ENCODE peak calls at places on chromosome 5, in four cellular contexts. One of them, this sample, is unnamed.

GRCh38 chr5:149445739-149446369 is 66.8 kb upstream of the IL17B start:
- DNase-seq in hepatic stellate cell: peak; percentile 86
- DNase-seq in LoVo: peak; percentile 82
- DNase-seq in activated T-helper 1 cell treated with anti-CD3 and anti-CD28 coated beads, Interleukin-12 subunit alpha, Interleukin-12 subunit beta, Interleukin-2, Interleukin-4 antibody, amounts not matched to agents 30 ng/mL and 10 ng/mL and 1 ng/mL, durations not matched to agents 14 hours and 24 hours and 36 hours: no peak
- DNase-seq in this sample: no peak

GRCh38 chr5:176844706-176845391 is 34.5 kb downstream of the UNC5A start:
- DNase-seq in activated T-helper 1 cell treated with anti-CD3 and anti-CD28 coated beads, Interleukin-12 subunit alpha, Interleukin-12 subunit beta, Interleukin-2, Interleukin-4 antibody, amounts not matched to agents 30 ng/mL and 10 ng/mL and 1 ng/mL, durations not matched to agents 14 hours and 24 hours and 36 hours: no peak
- DNase-seq in hepatic stellate cell: peak; percentile 64
- DNase-seq in LoVo: no peak
- DNase-seq in this sample: no peak

GRCh38 chr5:9015250-9015936 is 530.5 kb downstream of the SEMA5A start:
- DNase-seq in hepatic stellate cell: no peak
- DNase-seq in activated T-helper 1 cell treated with anti-CD3 and anti-CD28 coated beads, Interleukin-12 subunit alpha, Interleukin-12 subunit beta, Interleukin-2, Interleukin-4 antibody, amounts not matched to agents 30 ng/mL and 10 ng/mL and 1 ng/mL, durations not matched to agents 14 hours and 24 hours and 36 hours: no peak
- DNase-seq in LoVo: no peak
- DNase-seq in this sample: no peak

GRCh38 chr5:54295658-54296276 is 14.6 kb downstream of the ARL15 start:
- DNase-seq in hepatic stellate cell: no peak
- DNase-seq in activated T-helper 1 cell treated with anti-CD3 and anti-CD28 coated beads, Interleukin-12 subunit alpha, Interleukin-12 subunit beta, Interleukin-2, Interleukin-4 antibody, amounts not matched to agents 30 ng/mL and 10 ng/mL and 1 ng/mL, durations not matched to agents 14 hours and 24 hours and 36 hours: no peak
- DNase-seq in LoVo: no peak
- DNase-seq in this sample: no peak

GRCh38 chr5:61599370-61600140 is 267.5 kb downstream of the ZSWIM6 start:
- DNase-seq in hepatic stellate cell: no peak
- DNase-seq in LoVo: no peak
- DNase-seq in activated T-helper 1 cell treated with anti-CD3 and anti-CD28 coated beads, Interleukin-12 subunit alpha, Interleukin-12 subunit beta, Interleukin-2, Interleukin-4 antibody, amounts not matched to agents 30 ng/mL and 10 ng/mL and 1 ng/mL, durations not matched to agents 14 hours and 24 hours and 36 hours: no peak
- DNase-seq in this sample: no peak

GRCh38 chr5:181159286-181160143 is 12.1 kb downstream of the OR2V2 start:
- DNase-seq in LoVo: peak; percentile 84
- DNase-seq in activated T-helper 1 cell treated with anti-CD3 and anti-CD28 coated beads, Interleukin-12 subunit alpha, Interleukin-12 subunit beta, Interleukin-2, Interleukin-4 antibody, amounts not matched to agents 30 ng/mL and 10 ng/mL and 1 ng/mL, durations not matched to agents 14 hours and 24 hours and 36 hours: peak; percentile 82
- DNase-seq in hepatic stellate cell: peak; percentile 87
- DNase-seq in this sample: peak; percentile 83

GRCh38 chr5:180623411-180623834 is 26.0 kb downstream of the FLT4 start:
- DNase-seq in activated T-helper 1 cell treated with anti-CD3 and anti-CD28 coated beads, Interleukin-12 subunit alpha, Interleukin-12 subunit beta, Interleukin-2, Interleukin-4 antibody, amounts not matched to agents 30 ng/mL and 10 ng/mL and 1 ng/mL, durations not matched to agents 14 hours and 24 hours and 36 hours: no peak
- DNase-seq in hepatic stellate cell: no peak
- DNase-seq in LoVo: no peak
- DNase-seq in this sample: no peak

GRCh38 chr5:32057157-32058096 is 116.7 kb downstream of the GOLPH3 start:
- DNase-seq in LoVo: no peak
- DNase-seq in activated T-helper 1 cell treated with anti-CD3 and anti-CD28 coated beads, Interleukin-12 subunit alpha, Interleukin-12 subunit beta, Interleukin-2, Interleukin-4 antibody, amounts not matched to agents 30 ng/mL and 10 ng/mL and 1 ng/mL, durations not matched to agents 14 hours and 24 hours and 36 hours: no peak
- DNase-seq in hepatic stellate cell: no peak
- DNase-seq in this sample: no peak

GRCh38 chr5:143162810-143163209 is 240.7 kb downstream of the NR3C1 start:
- DNase-seq in hepatic stellate cell: no peak
- DNase-seq in activated T-helper 1 cell treated with anti-CD3 and anti-CD28 coated beads, Interleukin-12 subunit alpha, Interleukin-12 subunit beta, Interleukin-2, Interleukin-4 antibody, amounts not matched to agents 30 ng/mL and 10 ng/mL and 1 ng/mL, durations not matched to agents 14 hours and 24 hours and 36 hours: no peak
- DNase-seq in LoVo: no peak
- DNase-seq in this sample: no peak

GRCh38 chr5:55913396-55914140 is 62.4 kb downstream of the IL31RA start:
- DNase-seq in activated T-helper 1 cell treated with anti-CD3 and anti-CD28 coated beads, Interleukin-12 subunit alpha, Interleukin-12 subunit beta, Interleukin-2, Interleukin-4 antibody, amounts not matched to agents 30 ng/mL and 10 ng/mL and 1 ng/mL, durations not matched to agents 14 hours and 24 hours and 36 hours: no peak
- DNase-seq in hepatic stellate cell: no peak
- DNase-seq in LoVo: no peak
- DNase-seq in this sample: no peak

GRCh38 chr5:18000744-18001143 is 366.5 kb downstream of the TAF11L14 start:
- DNase-seq in hepatic stellate cell: no peak
- DNase-seq in activated T-helper 1 cell treated with anti-CD3 and anti-CD28 coated beads, Interleukin-12 subunit alpha, Interleukin-12 subunit beta, Interleukin-2, Interleukin-4 antibody, amounts not matched to agents 30 ng/mL and 10 ng/mL and 1 ng/mL, durations not matched to agents 14 hours and 24 hours and 36 hours: no peak
- DNase-seq in LoVo: no peak
- DNase-seq in this sample: no peak

GRCh38 chr5:139277171-139277570 is 16.4 kb upstream of the MATR3 start:
- DNase-seq in LoVo: no peak
- DNase-seq in hepatic stellate cell: no peak
- DNase-seq in activated T-helper 1 cell treated with anti-CD3 and anti-CD28 coated beads, Interleukin-12 subunit alpha, Interleukin-12 subunit beta, Interleukin-2, Interleukin-4 antibody, amounts not matched to agents 30 ng/mL and 10 ng/mL and 1 ng/mL, durations not matched to agents 14 hours and 24 hours and 36 hours: no peak
- DNase-seq in this sample: no peak

GRCh38 chr5:82327961-82328360 is 49.8 kb upstream of the RPS23 start:
- DNase-seq in LoVo: no peak
- DNase-seq in activated T-helper 1 cell treated with anti-CD3 and anti-CD28 coated beads, Interleukin-12 subunit alpha, Interleukin-12 subunit beta, Interleukin-2, Interleukin-4 antibody, amounts not matched to agents 30 ng/mL and 10 ng/mL and 1 ng/mL, durations not matched to agents 14 hours and 24 hours and 36 hours: no peak
- DNase-seq in hepatic stellate cell: no peak
- DNase-seq in this sample: no peak